ENCODE peak calls at places on chromosome 11, in six cellular contexts. P is HepG2, N is HCT116, G is H1, Y is K562, B is GM12878. U is an unnamed sample.

GRCh38 chr11:46718155-46719019 is 626 bp upstream of the F2 start:
- DNase-seq in P (peak; percentile 98), N (no peak), G (peak; percentile 46), Y (no peak), B (no peak), U (no peak)

GRCh38 chr11:20160425-20161229 is at the start of gene DBX1:
- DNase-seq in P (no peak), N (no peak), G (no peak), Y (no peak), B (no peak), U (no peak)

GRCh38 chr11:2305862-2306823 is 4.3 kb downstream of the TSPAN32 start:
- DNase-seq in P (no peak), N (no peak), G (no peak), Y (peak; percentile 27), B (no peak), U (no peak)

GRCh38 chr11:123139206-123139605 is 55.8 kb downstream of the CLMP start:
- DNase-seq in P (no peak), N (no peak), G (no peak), Y (no peak), B (no peak), U (no peak)

GRCh38 chr11:72039108-72039850 is 40.6 kb downstream of the IL18BP start:
- DNase-seq in P (no peak), N (no peak), G (no peak), Y (no peak), B (no peak), U (no peak)

GRCh38 chr11:17604201-17604912 is 57.3 kb downstream of the OTOG start:
- DNase-seq in P (no peak), N (no peak), G (no peak), Y (no peak), B (no peak), U (no peak)

GRCh38 chr11:68145120-68145866 is 24.1 kb upstream of the CHKA start:
- DNase-seq in P (peak; percentile 92), N (no peak), G (no peak), Y (no peak), B (no peak), U (no peak)

GRCh38 chr11:67998150-67999045 is 5.5 kb downstream of the UNC93B1 start:
- DNase-seq in P (no peak), N (no peak), G (no peak), Y (no peak), B (no peak), U (no peak)

GRCh38 chr11:101866619-101867491 is 48.0 kb upstream of the CEP126 start:
- DNase-seq in P (peak; percentile 93), N (no peak), G (no peak), Y (no peak), B (no peak), U (no peak)

GRCh38 chr11:104219081-104219480 is 55.1 kb upstream of the PDGFD start:
- DNase-seq in P (no peak), N (no peak), G (no peak), Y (no peak), B (no peak), U (no peak)

GRCh38 chr11:32334822-32335221 is 100.5 kb downstream of the WT1 start:
- DNase-seq in P (peak; percentile 45), N (peak; percentile 55), G (peak; percentile 84), Y (peak; percentile 60), B (no peak), U (no peak)

GRCh38 chr11:95917188-95918036 is 6.5 kb downstream of the MTMR2 start:
- DNase-seq in P (no peak), N (no peak), G (no peak), Y (no peak), B (no peak), U (no peak)

GRCh38 chr11:105297463-105297862 is 157.9 kb upstream of the CARD18 start:
- DNase-seq in P (no peak), N (no peak), G (no peak), Y (no peak), B (no peak), U (no peak)

GRCh38 chr11:28727254-28727653 is 619.1 kb downstream of the METTL15 start:
- DNase-seq in P (no peak), N (no peak), G (no peak), Y (no peak), B (no peak), U (no peak)

GRCh38 chr11:72005347-72006260 is 6.9 kb downstream of the IL18BP start:
- DNase-seq in P (no peak), N (no peak), G (no peak), Y (no peak), B (no peak), U (no peak)

GRCh38 chr11:70128435-70128906 is 50.4 kb downstream of the ANO1 start:
- DNase-seq in P (peak; percentile 14), N (peak; percentile 41), G (no peak), Y (no peak), B (no peak), U (peak; percentile 48)

GRCh38 chr11:128549256-128549944 is 38.0 kb downstream of the ETS1 start:
- DNase-seq in P (no peak), N (no peak), G (peak; percentile 55), Y (no peak), B (no peak), U (no peak)

GRCh38 chr11:57476883-57477506 is 16.7 kb downstream of the RTN4RL2 start:
- DNase-seq in P (no peak), N (no peak), G (peak; percentile 68), Y (no peak), B (no peak), U (no peak)

GRCh38 chr11:63243533-63243932 is at the start of gene SLC22A25:
- DNase-seq in P (no peak), N (no peak), G (no peak), Y (no peak), B (no peak), U (no peak)

GRCh38 chr11:132131051-132131450 is 760.6 kb downstream of the NTM start:
- DNase-seq in P (no peak), N (no peak), G (no peak), Y (no peak), B (no peak), U (no peak)

GRCh38 chr11:7480132-7480531 is 5.2 kb upstream of the OLFML1 start:
- DNase-seq in P (no peak), N (no peak), G (no peak), Y (no peak), B (no peak), U (peak; percentile 18)

GRCh38 chr11:87432006-87432405 is 394.3 kb downstream of the TMEM135 start:
- DNase-seq in P (no peak), N (no peak), G (no peak), Y (no peak), B (no peak), U (no peak)

GRCh38 chr11:15764948-15765347 is 591.4 kb downstream of the SOX6 start:
- DNase-seq in P (no peak), N (no peak), G (no peak), Y (no peak), B (no peak), U (no peak)

GRCh38 chr11:65116370-65117205 is 913 bp downstream of the ZNHIT2 start:
- DNase-seq in P (no peak), N (no peak), G (peak; percentile 66), Y (no peak), B (no peak), U (no peak)

GRCh38 chr11:92314499-92314898 is 89.9 kb downstream of the FAT3 start:
- DNase-seq in P (no peak), N (no peak), G (no peak), Y (no peak), B (no peak), U (no peak)

GRCh38 chr11:114215428-114215827 is 80.8 kb upstream of the NNMT start:
- DNase-seq in P (no peak), N (no peak), G (no peak), Y (peak; percentile 52), B (no peak), U (no peak)

GRCh38 chr11:114216804-114217195 is 79.4 kb upstream of the NNMT start:
- DNase-seq in P (no peak), N (no peak), G (no peak), Y (peak; percentile 44), B (no peak), U (no peak)

GRCh38 chr11:114211444-114212122 is 84.6 kb upstream of the NNMT start:
- DNase-seq in P (no peak), N (no peak), G (no peak), Y (no peak), B (no peak), U (no peak)

GRCh38 chr11:114215871-114216803 is 80.1 kb upstream of the NNMT start:
- DNase-seq in P (no peak), N (no peak), G (no peak), Y (peak; percentile 97), B (no peak), U (no peak)

GRCh38 chr11:114213622-114214021 is 82.6 kb upstream of the NNMT start:
- DNase-seq in P (no peak), N (no peak), G (no peak), Y (no peak), B (no peak), U (no peak)
- TF ChIP-seq ZNF274 in P (no peak), N (no peak), G (no peak), Y (no peak), B (no peak), U (no peak)

DNA sequence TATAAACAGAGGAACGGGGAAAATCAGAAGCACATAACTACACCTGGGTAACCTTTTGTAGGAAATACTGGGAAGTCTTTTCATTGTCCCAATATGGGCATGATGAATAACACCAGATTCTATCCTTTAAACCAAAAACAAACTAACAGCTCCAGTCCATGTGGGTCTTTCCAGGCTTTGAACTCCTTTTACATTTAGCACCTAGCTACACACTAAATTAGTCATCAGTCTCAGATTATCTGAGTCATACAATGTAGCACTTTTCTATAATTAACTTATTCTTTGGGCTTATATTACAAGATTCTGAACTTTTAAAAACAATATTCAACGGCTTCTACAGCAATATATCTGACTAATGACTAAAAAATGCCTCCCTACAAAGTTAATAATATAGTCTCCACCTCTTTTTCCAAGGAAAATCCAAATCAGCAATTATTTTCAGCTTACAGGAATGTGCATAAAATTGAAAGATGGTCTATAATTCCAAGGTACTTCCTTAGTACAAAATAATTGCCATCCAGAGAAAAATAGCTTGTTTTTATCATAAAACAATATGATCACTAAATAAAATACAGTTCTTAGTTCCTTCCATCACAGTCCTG is 26.3 kb downstream of the STK33 start:
- DNase-seq in P (no peak), N (no peak), G (no peak), Y (no peak), B (no peak), U (no peak)
- TF ChIP-seq ZNF274 in P (no peak), N (no peak), G (no peak), Y (no peak), B (no peak), U (no peak)

GRCh38 chr11:42620796-42621195 is 691.0 kb upstream of the API5 start:
- DNase-seq in P (no peak), N (no peak), G (no peak), Y (no peak), B (no peak), U (no peak)
- TF ChIP-seq ZNF274 in P (no peak), N (no peak), G (no peak), Y (no peak), B (no peak), U (no peak)

DNA sequence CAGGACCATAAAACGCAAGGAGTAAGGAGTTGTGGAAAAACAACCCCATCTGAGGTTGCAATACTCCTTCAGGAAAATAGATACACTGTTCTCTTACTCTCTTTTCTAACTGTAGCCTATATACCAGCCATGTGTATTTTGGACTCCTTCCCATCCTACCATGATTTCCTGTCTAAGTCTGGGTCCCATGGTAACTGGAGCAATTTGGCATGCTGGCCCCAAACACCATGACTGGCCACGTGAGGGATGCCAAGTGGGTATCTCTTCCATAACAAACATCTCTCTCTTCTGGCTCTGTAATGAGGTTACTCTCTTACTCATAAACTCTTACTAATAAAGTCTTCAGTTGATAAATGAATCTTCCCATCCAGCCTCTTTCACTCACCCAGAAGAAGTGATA is 26.5 kb downstream of the ABTB2 start:
- DNase-seq in P (no peak), N (no peak), G (no peak), Y (no peak), B (no peak), U (no peak)
- TF ChIP-seq ZNF274 in P (no peak), N (no peak), G (no peak), Y (no peak), B (no peak), U (no peak)